ENCODE peak calls at places on chromosomes 11 and 22, in nine cellular contexts. One of them, this sample, is unnamed.
A peak's percentile ranks its signal among the peaks of the same experiment; 100 is the strongest.

GRCh38 chr11:43685483-43685882 is 4.9 kb downstream of the HSD17B12 start:
- DNase-seq in left ventricle myocardium inferior: no peak
- DNase-seq in esophagus squamous epithelium: no peak
- DNase-seq in vagina: no peak
- DNase-seq in dorsolateral prefrontal cortex: no peak
- DNase-seq in GM12865: no peak
- DNase-seq in A549: peak; percentile 5
- DNase-seq in AG09309: no peak
- DNase-seq in fibroblast of mammary gland: peak; percentile 23
- DNase-seq in this sample: no peak

GRCh38 chr11:62337682-62338181 is 484 bp downstream of the ASRGL1 start:
- DNase-seq in left ventricle myocardium inferior: peak; percentile 20
- DNase-seq in esophagus squamous epithelium: no peak
- DNase-seq in vagina: no peak
- DNase-seq in dorsolateral prefrontal cortex: peak; percentile 65
- DNase-seq in GM12865: peak; percentile 8
- DNase-seq in A549: peak; percentile 27
- DNase-seq in AG09309: no peak
- DNase-seq in fibroblast of mammary gland: no peak
- DNase-seq in this sample: no peak

GRCh38 chr11:74971424-74971823 is 17.3 kb upstream of the NEU3 start:
- DNase-seq in left ventricle myocardium inferior: no peak
- DNase-seq in esophagus squamous epithelium: no peak
- DNase-seq in vagina: no peak
- DNase-seq in dorsolateral prefrontal cortex: no peak
- DNase-seq in GM12865: no peak
- DNase-seq in A549: no peak
- DNase-seq in AG09309: no peak
- DNase-seq in fibroblast of mammary gland: no peak
- DNase-seq in this sample: no peak

GRCh38 chr11:111428113-111428876 is 49.2 kb upstream of the POU2AF1 start:
- DNase-seq in left ventricle myocardium inferior: no peak
- DNase-seq in esophagus squamous epithelium: no peak
- DNase-seq in vagina: no peak
- DNase-seq in dorsolateral prefrontal cortex: no peak
- DNase-seq in GM12865: no peak
- DNase-seq in A549: no peak
- DNase-seq in AG09309: no peak
- DNase-seq in fibroblast of mammary gland: no peak
- DNase-seq in this sample: no peak

GRCh38 chr11:58493676-58494075 is 14.2 kb downstream of the OR5B21 start:
- DNase-seq in left ventricle myocardium inferior: no peak
- DNase-seq in esophagus squamous epithelium: no peak
- DNase-seq in vagina: no peak
- DNase-seq in dorsolateral prefrontal cortex: no peak
- DNase-seq in GM12865: no peak
- DNase-seq in A549: no peak
- DNase-seq in AG09309: no peak
- DNase-seq in fibroblast of mammary gland: peak; percentile 34
- DNase-seq in this sample: no peak

GRCh38 chr11:65391007-65391406 is 4.6 kb downstream of the FRMD8 start:
- DNase-seq in left ventricle myocardium inferior: peak; percentile 57
- DNase-seq in esophagus squamous epithelium: no peak
- DNase-seq in vagina: no peak
- DNase-seq in dorsolateral prefrontal cortex: no peak
- DNase-seq in GM12865: no peak
- DNase-seq in A549: peak; percentile 54
- DNase-seq in AG09309: no peak
- DNase-seq in fibroblast of mammary gland: peak; percentile 33
- DNase-seq in this sample: no peak

GRCh38 chr22:47665151-47665550 is 902.7 kb downstream of the TBC1D22A start:
- DNase-seq in left ventricle myocardium inferior: no peak
- DNase-seq in esophagus squamous epithelium: no peak
- DNase-seq in vagina: no peak
- DNase-seq in dorsolateral prefrontal cortex: no peak
- DNase-seq in GM12865: no peak
- DNase-seq in A549: no peak
- DNase-seq in AG09309: no peak
- DNase-seq in fibroblast of mammary gland: no peak
- DNase-seq in this sample: no peak

GRCh38 chr11:65625628-65626342 is 10.2 kb downstream of the PCNX3 start:
- DNase-seq in left ventricle myocardium inferior: peak; percentile 70
- DNase-seq in esophagus squamous epithelium: no peak
- DNase-seq in vagina: no peak
- DNase-seq in dorsolateral prefrontal cortex: peak; percentile 82
- DNase-seq in GM12865: peak; percentile 62
- DNase-seq in A549: peak; percentile 61
- DNase-seq in AG09309: no peak
- DNase-seq in fibroblast of mammary gland: peak; percentile 41
- DNase-seq in this sample: no peak

GRCh38 chr22:47738472-47739013 is 976.1 kb downstream of the TBC1D22A start:
- DNase-seq in left ventricle myocardium inferior: no peak
- DNase-seq in esophagus squamous epithelium: no peak
- DNase-seq in vagina: no peak
- DNase-seq in dorsolateral prefrontal cortex: no peak
- DNase-seq in GM12865: no peak
- DNase-seq in A549: no peak
- DNase-seq in AG09309: no peak
- DNase-seq in fibroblast of mammary gland: no peak
- DNase-seq in this sample: no peak

DNA sequence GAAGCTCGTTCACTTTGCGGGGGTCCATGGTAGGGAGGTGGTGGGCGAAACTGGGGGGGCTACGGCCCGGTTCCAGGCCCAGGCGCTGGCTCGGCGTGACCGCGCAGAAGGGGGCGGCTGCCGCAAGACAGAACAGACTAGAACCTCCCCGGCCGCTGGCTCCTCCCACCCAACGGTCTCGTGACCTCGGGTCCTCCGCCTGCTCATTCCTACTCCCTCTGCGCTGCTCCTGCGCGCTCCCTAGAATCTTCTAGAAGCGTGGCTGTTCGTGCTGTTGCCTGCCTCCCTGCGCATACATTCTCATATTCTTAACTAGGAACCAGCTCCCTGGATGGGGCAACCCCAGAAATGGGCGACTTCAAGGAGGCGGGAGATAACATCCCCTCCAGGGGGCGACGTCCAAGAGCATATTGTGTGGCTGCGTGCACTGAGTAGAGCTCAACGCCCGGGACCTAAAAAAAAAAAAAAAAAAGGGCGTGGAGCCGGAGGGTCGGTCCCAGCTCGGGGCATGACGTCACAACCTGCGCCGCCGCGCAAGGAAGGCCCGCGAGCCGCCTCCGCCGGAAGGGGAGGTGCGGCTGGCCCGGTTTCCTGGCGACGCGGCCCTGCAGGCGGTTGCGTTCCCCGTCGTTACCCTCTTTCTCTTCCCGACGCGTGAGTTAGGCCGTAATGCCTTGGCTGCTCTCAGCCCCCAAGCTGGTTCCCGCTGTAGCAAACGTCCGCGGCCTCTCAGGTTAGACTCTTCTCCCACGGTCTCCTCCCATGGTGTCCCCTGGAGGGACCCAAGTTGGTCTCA is at the start of the genes ST13 and XPNPEP3:
- DNase-seq in left ventricle myocardium inferior: peak; percentile 98
- DNase-seq in esophagus squamous epithelium: peak; percentile 81
- DNase-seq in vagina: peak; percentile 97
- DNase-seq in dorsolateral prefrontal cortex: peak; percentile 95
- DNase-seq in GM12865: peak; percentile 97
- DNase-seq in A549: peak; percentile 95
- DNase-seq in AG09309: peak; percentile 87
- DNase-seq in fibroblast of mammary gland: peak; percentile 96
- DNase-seq in this sample: peak; percentile 86
- TF ChIP-seq CTCF in left ventricle myocardium inferior: peak; percentile 31
- TF ChIP-seq CTCF in esophagus squamous epithelium: no peak
- TF ChIP-seq CTCF in vagina: no peak
- TF ChIP-seq CTCF in dorsolateral prefrontal cortex: no peak
- TF ChIP-seq CTCF in GM12865: peak; percentile 19
- TF ChIP-seq CTCF in A549: peak; percentile 12
- TF ChIP-seq CTCF in AG09309: peak; percentile 21
- TF ChIP-seq CTCF in fibroblast of mammary gland: peak; percentile 7
- TF ChIP-seq CTCF in this sample: no peak

GRCh38 chr22:23230348-23231068 is 50.2 kb downstream of the BCR start:
- DNase-seq in left ventricle myocardium inferior: no peak
- DNase-seq in esophagus squamous epithelium: no peak
- DNase-seq in vagina: no peak
- DNase-seq in dorsolateral prefrontal cortex: no peak
- DNase-seq in GM12865: no peak
- DNase-seq in A549: no peak
- DNase-seq in AG09309: no peak
- DNase-seq in fibroblast of mammary gland: no peak
- DNase-seq in this sample: no peak
- H3K4me3 ChIP-seq in left ventricle myocardium inferior: no peak overlapping the region
- H3K4me3 ChIP-seq in esophagus squamous epithelium: no peak overlapping the region
- H3K4me3 ChIP-seq in vagina: no peak overlapping the region
- H3K4me3 ChIP-seq in dorsolateral prefrontal cortex: no peak overlapping the region
- H3K4me3 ChIP-seq in GM12865: no peak overlapping the region
- H3K4me3 ChIP-seq in A549: no peak overlapping the region
- H3K4me3 ChIP-seq in AG09309: no peak overlapping the region
- H3K4me3 ChIP-seq in fibroblast of mammary gland: no peak overlapping the region
- H3K4me3 ChIP-seq in this sample: no peak overlapping the region

DNA sequence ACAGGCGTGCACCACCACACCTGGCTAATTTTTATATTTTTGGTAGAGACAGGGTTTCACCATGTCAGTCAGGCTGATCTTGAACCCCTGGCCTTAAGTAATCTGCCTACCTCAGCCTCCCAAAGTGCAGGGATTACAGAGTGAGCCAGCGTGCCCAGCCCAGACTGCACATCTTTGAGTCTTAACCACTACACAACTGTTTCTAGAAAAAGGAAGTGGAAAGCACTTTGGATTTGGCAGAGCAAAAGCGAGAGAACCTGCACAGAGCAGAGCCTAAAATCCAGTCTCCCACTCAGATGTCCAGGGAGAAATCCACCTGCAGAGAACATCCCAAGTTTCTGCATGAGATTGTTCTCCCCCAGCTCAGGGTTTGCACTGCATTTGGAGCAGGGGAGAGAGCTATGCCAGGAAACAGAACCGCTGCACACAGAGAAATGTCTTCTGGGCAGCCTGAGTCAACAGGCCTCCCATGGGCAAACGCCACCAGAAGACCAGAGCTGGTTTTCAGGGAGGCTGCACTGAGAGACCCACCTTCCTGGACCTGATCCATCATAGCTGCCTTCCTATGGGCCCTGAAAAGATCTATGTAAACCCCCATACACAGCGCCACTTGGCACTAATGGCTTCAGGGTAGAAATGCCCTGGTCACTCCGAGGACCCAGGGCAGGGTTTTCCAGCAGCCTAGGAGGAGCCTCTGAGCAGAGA is 54.0 kb downstream of the RPUSD4 start:
- DNase-seq in left ventricle myocardium inferior: no peak
- DNase-seq in esophagus squamous epithelium: no peak
- DNase-seq in vagina: no peak
- DNase-seq in dorsolateral prefrontal cortex: no peak
- DNase-seq in GM12865: no peak
- DNase-seq in A549: no peak
- DNase-seq in AG09309: no peak
- DNase-seq in fibroblast of mammary gland: no peak
- DNase-seq in this sample: no peak
- TF ChIP-seq CTCF in left ventricle myocardium inferior: no peak
- TF ChIP-seq CTCF in esophagus squamous epithelium: no peak
- TF ChIP-seq CTCF in vagina: no peak
- TF ChIP-seq CTCF in dorsolateral prefrontal cortex: no peak
- TF ChIP-seq CTCF in GM12865: no peak
- TF ChIP-seq CTCF in A549: no peak
- TF ChIP-seq CTCF in AG09309: no peak
- TF ChIP-seq CTCF in fibroblast of mammary gland: no peak
- TF ChIP-seq CTCF in this sample: no peak

GRCh38 chr11:30608534-30608933 is 22.4 kb upstream of the MPPED2 start:
- DNase-seq in left ventricle myocardium inferior: no peak
- DNase-seq in esophagus squamous epithelium: no peak
- DNase-seq in vagina: no peak
- DNase-seq in dorsolateral prefrontal cortex: no peak
- DNase-seq in GM12865: no peak
- DNase-seq in A549: no peak
- DNase-seq in AG09309: no peak
- DNase-seq in fibroblast of mammary gland: no peak
- DNase-seq in this sample: no peak
- H3K4me3 ChIP-seq in left ventricle myocardium inferior: no peak overlapping the region
- H3K4me3 ChIP-seq in esophagus squamous epithelium: no peak overlapping the region
- H3K4me3 ChIP-seq in vagina: no peak overlapping the region
- H3K4me3 ChIP-seq in dorsolateral prefrontal cortex: no peak overlapping the region
- H3K4me3 ChIP-seq in GM12865: no peak overlapping the region
- H3K4me3 ChIP-seq in A549: no peak overlapping the region
- H3K4me3 ChIP-seq in AG09309: no peak overlapping the region
- H3K4me3 ChIP-seq in fibroblast of mammary gland: no peak overlapping the region
- H3K4me3 ChIP-seq in this sample: no peak overlapping the region

GRCh38 chr11:3903207-3903896 is 47.9 kb downstream of the STIM1 start:
- DNase-seq in left ventricle myocardium inferior: no peak
- DNase-seq in esophagus squamous epithelium: no peak
- DNase-seq in vagina: no peak
- DNase-seq in dorsolateral prefrontal cortex: no peak
- DNase-seq in GM12865: peak; percentile 46
- DNase-seq in A549: no peak
- DNase-seq in AG09309: no peak
- DNase-seq in fibroblast of mammary gland: no peak
- DNase-seq in this sample: no peak

GRCh38 chr11:3901249-3902025 is 46.0 kb downstream of the STIM1 start:
- DNase-seq in left ventricle myocardium inferior: no peak
- DNase-seq in esophagus squamous epithelium: no peak
- DNase-seq in vagina: no peak
- DNase-seq in dorsolateral prefrontal cortex: no peak
- DNase-seq in GM12865: no peak
- DNase-seq in A549: no peak
- DNase-seq in AG09309: no peak
- DNase-seq in fibroblast of mammary gland: no peak
- DNase-seq in this sample: no peak

GRCh38 chr11:3905080-3905953 is 49.9 kb downstream of the STIM1 start:
- DNase-seq in left ventricle myocardium inferior: no peak
- DNase-seq in esophagus squamous epithelium: no peak
- DNase-seq in vagina: no peak
- DNase-seq in dorsolateral prefrontal cortex: no peak
- DNase-seq in GM12865: peak; percentile 63
- DNase-seq in A549: peak; percentile 76
- DNase-seq in AG09309: peak; percentile 96
- DNase-seq in fibroblast of mammary gland: peak; percentile 88
- DNase-seq in this sample: no peak

GRCh38 chr11:3904228-3904627 is 48.8 kb downstream of the STIM1 start:
- DNase-seq in left ventricle myocardium inferior: no peak
- DNase-seq in esophagus squamous epithelium: no peak
- DNase-seq in vagina: no peak
- DNase-seq in dorsolateral prefrontal cortex: no peak
- DNase-seq in GM12865: no peak
- DNase-seq in A549: no peak
- DNase-seq in AG09309: no peak
- DNase-seq in fibroblast of mammary gland: no peak
- DNase-seq in this sample: no peak

GRCh38 chr11:3902441-3902840 is 47.0 kb downstream of the STIM1 start:
- DNase-seq in left ventricle myocardium inferior: no peak
- DNase-seq in esophagus squamous epithelium: no peak
- DNase-seq in vagina: no peak
- DNase-seq in dorsolateral prefrontal cortex: no peak
- DNase-seq in GM12865: no peak
- DNase-seq in A549: no peak
- DNase-seq in AG09309: no peak
- DNase-seq in fibroblast of mammary gland: no peak
- DNase-seq in this sample: no peak
- TF ChIP-seq CTCF in left ventricle myocardium inferior: no peak
- TF ChIP-seq CTCF in esophagus squamous epithelium: no peak
- TF ChIP-seq CTCF in vagina: no peak
- TF ChIP-seq CTCF in dorsolateral prefrontal cortex: no peak
- TF ChIP-seq CTCF in GM12865: no peak
- TF ChIP-seq CTCF in A549: no peak
- TF ChIP-seq CTCF in AG09309: no peak
- TF ChIP-seq CTCF in fibroblast of mammary gland: no peak
- TF ChIP-seq CTCF in this sample: no peak

GRCh38 chr11:105033781-105034180 is 1.2 kb downstream of the CASP1 start:
- DNase-seq in left ventricle myocardium inferior: no peak
- DNase-seq in esophagus squamous epithelium: no peak
- DNase-seq in vagina: no peak
- DNase-seq in dorsolateral prefrontal cortex: no peak
- DNase-seq in GM12865: no peak
- DNase-seq in A549: no peak
- DNase-seq in AG09309: no peak
- DNase-seq in fibroblast of mammary gland: no peak
- DNase-seq in this sample: no peak
- H3K4me3 ChIP-seq in left ventricle myocardium inferior: peak overlapping the region; percentile 64
- H3K4me3 ChIP-seq in esophagus squamous epithelium: peak overlapping the region; percentile 53
- H3K4me3 ChIP-seq in vagina: peak overlapping the region; percentile 35
- H3K4me3 ChIP-seq in dorsolateral prefrontal cortex: no peak overlapping the region
- H3K4me3 ChIP-seq in GM12865: peak overlapping the region; percentile 73
- H3K4me3 ChIP-seq in A549: no peak overlapping the region
- H3K4me3 ChIP-seq in AG09309: no peak overlapping the region
- H3K4me3 ChIP-seq in fibroblast of mammary gland: no peak overlapping the region
- H3K4me3 ChIP-seq in this sample: no peak overlapping the region